ENCODE peak calls at places on chromosomes 11 and 22, in four cellular contexts. I is PC-3; K is HTR-8/SVneo; S is CD8-positive, alpha-beta T cell. D is an unnamed sample.

GRCh38 chr11:36333897-36334296 is 37.8 kb downstream of the PRR5L start:
- DNase-seq in I (peak), K (no peak), S (no peak), D (peak)

GRCh38 chr11:16902182-16902581 is 112.0 kb downstream of the PLEKHA7 start:
- DNase-seq in K (no peak), S (no peak), I (peak), D (no peak)

GRCh38 chr11:119066481-119066880 is 1.1 kb upstream of the VPS11 start:
- DNase-seq in K (no peak), I (no peak), S (no peak), D (no peak)

GRCh38 chr11:64419818-64420485 is 61.0 kb downstream of the RPS6KA4 start:
- DNase-seq in K (no peak), S (no peak), I (no peak), D (peak)

GRCh38 chr11:132576706-132577105 is 955.6 kb downstream of the OPCML start:
- DNase-seq in I (no peak), K (peak), S (no peak), D (peak)

GRCh38 chr22:20205964-20206708 is 55.3 kb upstream of the CCDC188 start:
- DNase-seq in K (peak), S (peak), I (peak), D (peak)

GRCh38 chr22:31329453-31330215 is 16.5 kb downstream of the PATZ1 start:
- DNase-seq in K (no peak), S (no peak), I (no peak), D (no peak)

GRCh38 chr11:116357769-116358544 is 414.8 kb downstream of the BUD13 start:
- DNase-seq in I (no peak), K (no peak), S (no peak), D (no peak)

GRCh38 chr11:4072668-4073285 is 21.8 kb upstream of the RRM1 start:
- DNase-seq in I (peak), K (peak), S (no peak), D (peak)

GRCh38 chr11:27716850-27717249 is 16.6 kb upstream of the BDNF start:
- DNase-seq in K (no peak), I (peak), S (no peak), D (no peak)

GRCh38 chr22:18950141-18950540 is 14.0 kb upstream of the PRODH start:
- DNase-seq in K (no peak), S (no peak), I (no peak), D (no peak)

GRCh38 chr22:23398701-23399366 is 181.3 kb downstream of the IGLL1 start:
- DNase-seq in K (no peak), I (no peak), S (no peak), D (no peak)

GRCh38 chr11:66221726-66222236 is 46.7 kb upstream of the RAB1B start:
- DNase-seq in K (no peak), S (no peak), I (peak), D (no peak)

GRCh38 chr11:123478352-123478986 is 48.4 kb downstream of the GRAMD1B start:
- DNase-seq in S (no peak), K (peak), I (peak), D (peak)

GRCh38 chr11:115168229-115168671 is 336.0 kb downstream of the CADM1 start:
- DNase-seq in K (no peak), I (no peak), S (no peak), D (no peak)

GRCh38 chr22:47129902-47130301 is 367.5 kb downstream of the TBC1D22A start:
- DNase-seq in I (peak), S (no peak), K (no peak), D (peak)

D was measured in hepatic stellate cell.